ENCODE peak calls at places on chromosome 6, in eight cellular contexts. W is skeletal muscle cell, U is mucosa of descending colon, O is fibroblast of the aortic adventitia, F is fibroblast of pulmonary artery, H is cardiac fibroblast, P is HCT116, E is pancreas. V is an unnamed sample.

GRCh38 chr6:108689279-108690161 is 128.8 kb downstream of the FOXO3 start:
- DNase-seq in U (peak), W (peak), P (peak), F (peak), E (peak), H (peak), O (peak), V (no peak)

GRCh38 chr6:11194399-11195274 is 37.8 kb downstream of the NEDD9 start:
- DNase-seq in F (peak), H (peak), E (no peak), P (no peak), W (peak), U (no peak), O (peak), V (no peak)

GRCh38 chr6:107683183-107683582 is 140.9 kb downstream of the SCML4 start:
- DNase-seq in U (no peak), O (no peak), W (no peak), H (no peak), P (no peak), F (no peak), E (no peak), V (no peak)

GRCh38 chr6:148294059-148294458 is 48.6 kb upstream of the SASH1 start:
- DNase-seq in U (no peak), P (no peak), O (no peak), F (no peak), W (no peak), E (no peak), H (no peak), V (no peak)

GRCh38 chr6:2719053-2719375 is 31.7 kb downstream of the MYLK4 start:
- DNase-seq in F (peak), W (no peak), U (no peak), P (no peak), H (peak), E (no peak), O (no peak), V (no peak)

GRCh38 chr6:39824030-39824926 is 32.1 kb downstream of the DAAM2 start:
- DNase-seq in E (no peak), O (no peak), P (no peak), F (no peak), W (no peak), U (no peak), H (no peak), V (no peak)

GRCh38 chr6:16694789-16695188 is 66.5 kb downstream of the ATXN1 start:
- DNase-seq in P (no peak), U (no peak), F (no peak), E (no peak), H (no peak), W (no peak), O (no peak), V (no peak)

GRCh38 chr6:163530406-163530805 is 115.9 kb downstream of the QKI start:
- DNase-seq in F (no peak), P (no peak), E (no peak), U (no peak), H (no peak), O (no peak), W (no peak), V (no peak)

GRCh38 chr6:161434921-161435411 is 161.1 kb upstream of the AGPAT4 start:
- DNase-seq in U (no peak), W (peak), F (peak), O (peak), E (peak), P (no peak), H (peak), V (no peak)

GRCh38 chr6:170151235-170152110 is 139.4 kb downstream of the DLL1 start:
- DNase-seq in U (no peak), P (no peak), W (no peak), F (no peak), H (no peak), O (no peak), E (no peak), V (no peak)

GRCh38 chr6:36351152-36351571 is 14.5 kb upstream of the BNIP5 start:
- DNase-seq in U (no peak), H (peak), E (no peak), W (no peak), O (peak), P (no peak), F (peak), V (no peak)

GRCh38 chr6:4346659-4347333 is 211.4 kb upstream of the ECI2 start:
- DNase-seq in E (no peak), U (no peak), H (peak), P (no peak), O (peak), F (peak), W (no peak), V (no peak)

GRCh38 chr6:122289721-122290501 is 109.5 kb upstream of the HSF2 start:
- DNase-seq in E (no peak), U (no peak), F (peak), P (peak), W (no peak), H (peak), O (peak), V (no peak)

GRCh38 chr6:130577178-130577919 is 211.5 kb downstream of the TMEM200A start:
- DNase-seq in O (no peak), F (no peak), H (no peak), E (no peak), W (no peak), P (no peak), U (no peak), V (no peak)

GRCh38 chr6:17173071-17173470 is 71.2 kb downstream of the STMND1 start:
- DNase-seq in H (no peak), U (no peak), F (no peak), O (no peak), E (no peak), P (no peak), W (no peak), V (no peak)

GRCh38 chr6:43891072-43891870 is 121.3 kb downstream of the VEGFA start:
- DNase-seq in P (no peak), W (no peak), H (no peak), O (no peak), E (no peak), F (no peak), U (no peak), V (no peak)

GRCh38 chr6:13924146-13924948 is 405 bp upstream of the RNF182 start:
- DNase-seq in F (peak), H (peak), W (no peak), U (peak), P (no peak), O (peak), E (peak), V (peak)

GRCh38 chr6:43584892-43585570 is 9.0 kb downstream of the POLH start:
- DNase-seq in E (no peak), O (no peak), P (no peak), W (no peak), F (no peak), H (peak), U (no peak), V (peak)

GRCh38 chr6:128242765-128243403 is 277.5 kb downstream of the PTPRK start:
- DNase-seq in W (no peak), P (no peak), F (peak), U (no peak), E (no peak), O (peak), H (peak), V (no peak)

GRCh38 chr6:136563386-136564152 is 13.3 kb upstream of the MAP7 start:
- DNase-seq in F (no peak), P (no peak), W (no peak), E (no peak), H (no peak), O (no peak), U (no peak), V (no peak)

GRCh38 chr6:140183881-140184280 is 809.4 kb upstream of the CITED2 start:
- DNase-seq in P (no peak), E (no peak), F (no peak), W (peak), H (no peak), U (no peak), O (peak), V (no peak)

GRCh38 chr6:117781550-117781949 is 106.3 kb downstream of the NUS1 start:
- DNase-seq in U (no peak), H (no peak), P (no peak), O (no peak), E (no peak), F (no peak), W (no peak), V (no peak)

GRCh38 chr6:139597781-139598368 is 223.4 kb upstream of the CITED2 start:
- DNase-seq in E (peak), W (peak), H (peak), P (no peak), U (peak), O (peak), F (peak), V (no peak)

GRCh38 chr6:101730954-101731353 is 337.4 kb downstream of the GRIK2 start:
- DNase-seq in P (no peak), H (peak), O (peak), W (no peak), F (peak), E (no peak), U (no peak), V (no peak)
- H3K4me3 ChIP-seq in P (no peak), H (no peak), O (no peak), W (no peak), F (no peak), E (no peak), U (no peak), V (no peak)

DNA sequence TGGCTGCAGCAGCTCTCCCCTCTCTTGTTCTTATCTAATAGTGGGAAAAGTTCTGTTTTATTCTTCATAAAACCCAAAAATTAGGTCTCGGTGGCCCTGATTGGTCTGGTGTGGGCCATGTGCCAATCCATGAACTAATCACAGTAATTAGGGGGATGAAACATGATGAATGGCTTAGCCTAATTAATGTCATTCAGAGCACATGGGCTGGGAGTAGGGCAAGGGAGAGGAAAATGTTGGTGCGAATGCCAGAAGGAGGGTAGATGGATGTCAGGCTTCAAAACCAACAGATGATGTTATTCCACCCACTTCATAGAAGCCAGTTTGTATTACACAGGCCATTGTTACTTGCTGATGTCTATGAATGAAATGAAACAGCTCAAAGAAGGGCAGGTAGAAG is 46.5 kb downstream of the PLEKHG1 start:
- DNase-seq in F (no peak), H (no peak), O (no peak), U (no peak), P (no peak), W (no peak), E (no peak), V (no peak)
- H3K4me3 ChIP-seq in F (no peak), H (no peak), O (no peak), U (no peak), P (no peak), W (no peak), E (no peak), V (no peak)

GRCh38 chr6:52609968-52610367 is 33.1 kb upstream of the TRAM2 start:
- DNase-seq in H (no peak), O (no peak), W (no peak), F (no peak), P (no peak), U (no peak), E (no peak), V (no peak)

GRCh38 chr6:52611833-52612232 is 35.0 kb upstream of the TRAM2 start:
- DNase-seq in H (no peak), O (no peak), P (no peak), E (no peak), U (no peak), W (no peak), F (no peak), V (no peak)

GRCh38 chr6:52610745-52611355 is 34.0 kb upstream of the TRAM2 start:
- DNase-seq in O (no peak), P (peak), W (no peak), H (peak), F (no peak), U (no peak), E (no peak), V (no peak)

GRCh38 chr6:52616271-52616670 is 39.4 kb upstream of the TRAM2 start:
- DNase-seq in W (no peak), H (peak), O (peak), U (no peak), F (no peak), P (no peak), E (no peak), V (no peak)

DNA sequence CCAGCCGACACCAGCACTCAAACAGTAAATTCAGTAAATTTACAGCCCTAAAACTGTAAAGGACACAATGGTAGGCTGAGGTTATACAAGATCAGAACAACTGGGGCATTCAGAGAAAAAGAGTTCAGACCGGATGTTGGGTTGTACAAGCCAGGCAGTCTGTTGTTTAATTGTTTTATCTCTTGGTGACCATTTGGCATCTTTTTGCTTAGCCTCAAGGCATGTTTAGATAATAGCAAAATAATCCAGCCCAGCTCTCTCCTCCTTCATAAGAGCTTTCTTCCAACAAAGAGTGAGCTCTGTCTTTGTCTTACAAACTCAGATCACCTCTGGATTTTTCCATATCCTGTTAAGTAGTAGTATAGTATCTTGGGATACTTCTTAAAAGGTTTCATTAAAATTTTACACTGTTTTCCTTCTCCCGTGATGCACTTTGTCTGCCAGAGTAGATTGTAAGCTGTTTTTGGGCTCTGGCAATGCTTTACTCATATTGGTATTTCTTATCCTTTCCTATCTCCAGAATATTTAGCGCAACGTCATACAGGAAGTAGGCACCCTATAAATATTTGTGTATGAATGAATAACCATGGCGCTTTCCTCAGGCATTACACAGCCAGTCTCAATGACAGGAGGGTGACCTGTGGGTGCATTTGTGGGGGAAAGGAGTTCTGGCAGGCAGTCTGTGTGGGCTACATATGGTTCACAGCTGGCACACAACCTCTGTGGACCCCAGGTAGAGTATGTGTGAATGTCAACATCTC is 35.7 kb upstream of the TRAM2 start:
- DNase-seq in O (no peak), U (no peak), E (no peak), W (no peak), P (no peak), F (no peak), H (peak), V (no peak)
- H3K4me3 ChIP-seq in O (no peak), U (no peak), E (no peak), W (no peak), P (no peak), F (no peak), H (no peak), V (no peak)

GRCh38 chr6:142845143-142845571 is 99.8 kb downstream of the HIVEP2 start:
- DNase-seq in W (no peak), F (no peak), U (no peak), O (peak), P (no peak), H (peak), E (no peak), V (no peak)
- H3K4me3 ChIP-seq in W (no peak), F (no peak), U (no peak), O (no peak), P (peak), H (no peak), E (no peak), V (peak)